ENCODE peak calls at places on chromosome 16, in ten cellular contexts. T, A, G, W, M, E, D, Y, X and J are unnamed samples.

GRCh38 chr16:86519649-86520316 is 9.5 kb downstream of the FOXF1 start:
- DNase-seq in T (peak), A (peak), G (peak), W (peak), M (peak), E (peak), D (peak), Y (peak), X (peak), J (peak)

GRCh38 chr16:85090873-85091521 is 21.3 kb downstream of the CIBAR2 start:
- DNase-seq in T (peak), A (no peak), G (no peak), W (no peak), M (no peak), E (no peak), D (peak), Y (no peak), X (no peak), J (no peak)

GRCh38 chr16:70391446-70391845 is 44.7 kb downstream of the DDX19A start:
- DNase-seq in T (no peak), A (no peak), G (no peak), W (no peak), M (no peak), E (no peak), D (no peak), Y (no peak), X (no peak), J (no peak)

GRCh38 chr16:9297437-9298113 is 206.1 kb downstream of the HAPSTR1 start:
- DNase-seq in T (no peak), A (no peak), G (peak), W (peak), M (no peak), E (peak), D (no peak), Y (no peak), X (peak), J (peak)

GRCh38 chr16:57270221-57271062 is 14.0 kb downstream of the PLLP start:
- DNase-seq in T (no peak), A (no peak), G (peak), W (no peak), M (no peak), E (peak), D (peak), Y (no peak), X (peak), J (no peak)

GRCh38 chr16:46907061-46907774 is 23.1 kb downstream of the GPT2 start:
- DNase-seq in T (no peak), A (no peak), G (no peak), W (no peak), M (no peak), E (no peak), D (no peak), Y (no peak), X (no peak), J (no peak)

GRCh38 chr16:62254847-62255246 is 218.6 kb upstream of the CDH8 start:
- DNase-seq in T (no peak), A (no peak), G (no peak), W (no peak), M (no peak), E (no peak), D (no peak), Y (no peak), X (no peak), J (no peak)

GRCh38 chr16:69316595-69317034 is 5.5 kb downstream of the VPS4A start:
- DNase-seq in T (no peak), A (no peak), G (no peak), W (no peak), M (no peak), E (no peak), D (no peak), Y (peak), X (no peak), J (no peak)

GRCh38 chr16:85395207-85395912 is 217.8 kb upstream of the GSE1 start:
- DNase-seq in T (peak), A (no peak), G (peak), W (peak), M (peak), E (no peak), D (peak), Y (peak), X (peak), J (peak)

GRCh38 chr16:79261461-79261860 is 339.1 kb downstream of the MAF start:
- DNase-seq in T (no peak), A (no peak), G (peak), W (no peak), M (no peak), E (peak), D (no peak), Y (peak), X (peak), J (no peak)

GRCh38 chr16:85888405-85889331 is 10.3 kb upstream of the IRF8 start:
- DNase-seq in T (peak), A (no peak), G (no peak), W (no peak), M (no peak), E (no peak), D (no peak), Y (no peak), X (no peak), J (no peak)

GRCh38 chr16:6267682-6268081 is 1065.0 kb upstream of the RBFOX1 start:
- DNase-seq in T (no peak), A (no peak), G (no peak), W (no peak), M (no peak), E (no peak), D (no peak), Y (no peak), X (no peak), J (no peak)

GRCh38 chr16:58011652-58012051 is 10.4 kb downstream of the USB1 start:
- DNase-seq in T (no peak), A (no peak), G (peak), W (no peak), M (no peak), E (no peak), D (peak), Y (no peak), X (no peak), J (no peak)

GRCh38 chr16:85991425-85991824 is 92.5 kb downstream of the IRF8 start:
- DNase-seq in T (no peak), A (no peak), G (no peak), W (no peak), M (no peak), E (no peak), D (peak), Y (no peak), X (no peak), J (no peak)

GRCh38 chr16:46789499-46790414 is 41.2 kb downstream of the C16orf87 start:
- DNase-seq in T (peak), A (peak), G (peak), W (no peak), M (peak), E (peak), D (peak), Y (peak), X (peak), J (peak)

GRCh38 chr16:85157813-85158701 is 45.8 kb upstream of the CIBAR2 start:
- DNase-seq in T (no peak), A (no peak), G (no peak), W (no peak), M (no peak), E (peak), D (peak), Y (no peak), X (no peak), J (no peak)

DNA sequence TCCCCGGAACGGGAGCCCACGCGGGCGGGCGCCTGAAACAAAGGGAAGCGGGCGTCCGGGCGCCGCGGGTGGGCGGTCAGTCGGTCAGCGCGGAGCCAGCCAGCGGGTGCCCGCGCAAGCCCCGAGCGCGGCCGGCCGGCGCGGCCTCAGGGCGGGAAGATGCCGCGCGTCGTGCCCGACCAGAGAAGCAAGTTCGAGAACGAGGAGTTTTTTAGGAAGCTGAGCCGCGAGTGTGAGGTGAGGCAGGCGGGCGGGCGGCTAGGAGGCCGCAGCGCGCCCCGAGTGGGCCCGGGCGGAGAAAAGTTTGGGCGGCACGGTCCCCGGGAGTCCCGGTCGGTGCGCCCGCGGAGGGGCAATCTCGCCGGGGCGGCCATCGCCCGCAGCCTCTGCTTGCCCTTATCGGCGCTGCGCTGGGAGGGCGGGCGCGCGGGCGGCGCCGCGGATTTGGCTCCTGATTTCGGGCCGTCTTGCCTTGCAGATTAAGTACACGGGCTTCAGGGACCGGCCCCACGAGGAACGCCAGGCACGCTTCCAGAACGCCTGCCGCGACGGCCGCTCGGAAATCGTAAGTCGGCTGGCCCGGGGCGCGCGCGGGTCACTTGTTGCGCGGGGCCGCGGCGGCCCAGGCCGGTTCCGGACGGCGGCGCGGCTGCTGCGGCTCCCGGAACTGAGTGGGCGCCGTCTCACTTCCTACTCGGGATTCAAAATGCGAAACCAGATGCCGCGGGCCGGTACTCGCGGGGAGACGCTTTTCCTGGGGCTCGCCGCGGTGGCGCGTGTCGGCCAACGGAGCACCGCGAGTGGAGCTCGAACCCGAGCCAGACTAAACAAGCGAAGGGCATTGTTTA is 524 bp downstream of the CBFB start:
- DNase-seq in T (peak), A (peak), G (peak), W (no peak), M (peak), E (peak), D (peak), Y (peak), X (peak), J (peak)
- H3K27ac ChIP-seq in T (peak), A (peak), G (peak), W (peak), M (peak), E (no peak), D (peak), Y (peak), X (peak), J (peak)

DNA sequence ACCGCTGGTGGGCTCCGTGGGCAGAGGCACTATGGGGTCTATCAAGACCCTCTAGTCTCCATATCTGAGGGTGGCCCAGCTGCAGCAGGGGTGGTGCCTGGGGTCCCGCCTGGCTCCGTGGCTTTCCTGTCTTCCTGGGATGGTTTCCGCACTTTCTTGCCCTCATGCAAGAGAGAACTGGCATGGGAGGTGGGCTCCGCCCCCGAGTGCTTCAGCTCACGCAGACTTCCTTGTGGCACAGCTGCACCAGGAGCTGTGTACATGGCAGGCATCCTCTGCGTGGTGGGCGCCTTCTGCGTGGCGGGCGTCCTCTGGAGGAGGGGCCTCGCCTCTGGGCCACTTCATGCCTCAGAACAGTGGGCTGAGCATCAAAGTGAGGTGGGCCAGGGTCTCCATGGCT is 73.1 kb downstream of the LMF1 start:
- DNase-seq in T (no peak), A (no peak), G (peak), W (no peak), M (no peak), E (no peak), D (no peak), Y (peak), X (no peak), J (no peak)
- TF ChIP-seq CTCF in T (no peak), A (no peak), G (no peak), W (no peak), M (no peak), E (no peak), D (no peak), Y (no peak), X (no peak), J (no peak)

DNA sequence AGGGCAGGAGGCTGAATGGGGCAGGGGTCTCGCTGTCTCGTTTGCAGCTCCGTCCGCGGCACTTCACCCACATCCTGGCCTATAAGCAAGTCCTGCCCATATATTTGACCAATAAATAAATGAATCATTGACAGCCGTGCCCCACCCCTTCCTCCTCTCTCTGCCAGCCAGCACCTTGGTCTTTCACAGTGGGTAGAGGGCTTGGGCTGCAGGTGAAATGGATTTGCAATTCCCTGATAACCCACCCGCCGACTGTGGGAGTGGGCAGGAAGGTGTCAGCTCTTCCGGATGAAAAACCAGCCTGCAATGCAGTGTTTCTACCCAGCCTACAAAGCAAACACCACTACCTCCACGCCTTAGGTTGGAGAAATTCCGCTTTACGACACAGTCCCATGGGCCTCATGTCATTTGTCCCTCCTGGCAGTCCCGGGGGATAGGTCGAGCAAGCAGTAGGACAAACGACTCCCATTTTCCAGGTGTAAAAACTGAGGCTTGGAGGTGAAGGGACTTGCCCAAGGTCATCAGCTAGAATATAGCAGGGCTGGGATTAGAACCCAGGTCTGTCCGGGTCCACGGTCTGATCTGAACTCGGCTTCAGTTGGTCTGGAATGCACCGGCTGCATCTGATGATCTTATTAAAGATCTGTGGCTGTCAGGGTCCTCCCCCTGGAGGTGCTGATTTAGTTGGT is 79.0 kb downstream of the ABCC1 start:
- DNase-seq in T (no peak), A (no peak), G (no peak), W (no peak), M (no peak), E (no peak), D (no peak), Y (no peak), X (no peak), J (no peak)
- H3K27ac ChIP-seq in T (no peak), A (no peak), G (no peak), W (no peak), M (no peak), E (no peak), D (no peak), Y (no peak), X (no peak), J (no peak)

GRCh38 chr16:12341423-12341822 is 364.9 kb downstream of the SNX29 start:
- DNase-seq in T (peak), A (no peak), G (no peak), W (peak), M (no peak), E (no peak), D (no peak), Y (no peak), X (no peak), J (no peak)
- TF ChIP-seq CTCF in T (no peak), A (no peak), G (no peak), W (peak), M (no peak), E (no peak), D (peak), Y (no peak), X (no peak), J (no peak)